ENCODE peak calls at places on chromosomes 4 and X, in six cellular contexts. T is H54; D is activated naive CD4-positive, alpha-beta T cell treated with anti-CD3 and anti-CD28 coated beads for 36 hours; U is caudate nucleus; Y is stimulated activated CD4-positive, alpha-beta T cell treated with anti-CD3 and anti-CD28 coated beads, Interleukin-4, amount 100 ng/mL, for 24 hours; E is psoas muscle. N is an unnamed sample.

GRCh38 chr4:8698341-8699062 is 105.9 kb downstream of the CPZ start:
- DNase-seq in D (no peak), U (no peak), Y (no peak), E (no peak), T (no peak), N (no peak)

GRCh38 chr4:155780773-155781172 is 22.0 kb downstream of the GUCY1B1 start:
- DNase-seq in D (no peak), U (peak), T (no peak), Y (no peak), E (no peak), N (no peak)

GRCh38 chr4:47213539-47213938 is 182.2 kb downstream of the GABRB1 start:
- DNase-seq in U (no peak), Y (no peak), D (no peak), T (no peak), E (no peak), N (no peak)

GRCh38 chr4:183448436-183448835 is 4.0 kb downstream of the CDKN2AIP start:
- DNase-seq in D (no peak), Y (no peak), E (no peak), U (no peak), T (no peak), N (no peak)

GRCh38 chr4:165199286-165199685 is 8.1 kb upstream of the KLHL2 start:
- DNase-seq in E (no peak), U (no peak), T (no peak), D (no peak), Y (no peak), N (no peak)

GRCh38 chrX:14030248-14030592 is 528 bp upstream of the GEMIN8 start:
- DNase-seq in U (no peak), Y (no peak), E (no peak), T (no peak), D (no peak), N (no peak)

GRCh38 chr4:140952709-140953108 is 180.6 kb downstream of the RNF150 start:
- DNase-seq in T (no peak), U (no peak), Y (no peak), E (no peak), D (no peak), N (no peak)

GRCh38 chrX:10633722-10634121 is 13.3 kb upstream of the MID1 start:
- DNase-seq in E (no peak), D (no peak), T (no peak), U (peak), Y (no peak), N (peak)

GRCh38 chr4:123546661-123547060 is 150.1 kb downstream of the SPRY1 start:
- DNase-seq in E (no peak), D (no peak), T (no peak), U (no peak), Y (no peak), N (no peak)

GRCh38 chrX:115940888-115941332 is 229.6 kb upstream of the AGTR2 start:
- DNase-seq in E (peak), D (no peak), U (peak), Y (no peak), T (no peak), N (no peak)

GRCh38 chr4:125187221-125187620 is 127.5 kb upstream of the FAT4 start:
- DNase-seq in T (peak), U (no peak), D (no peak), Y (no peak), E (no peak), N (peak)

GRCh38 chr4:56630876-56631666 is 50.0 kb downstream of the HOPX start:
- DNase-seq in E (no peak), T (no peak), U (no peak), Y (no peak), D (no peak), N (no peak)

GRCh38 chr4:54525602-54526001 is 132.2 kb upstream of the KIT start:
- DNase-seq in E (no peak), T (peak), Y (no peak), U (no peak), D (no peak), N (peak)

GRCh38 chr4:179097741-179098140 is 1655.5 kb upstream of the AGA start:
- DNase-seq in E (no peak), D (peak), T (no peak), Y (no peak), U (no peak), N (peak)

GRCh38 chr4:149531861-149532260 is 283.8 kb downstream of the IQCM start:
- DNase-seq in D (no peak), U (no peak), E (no peak), T (no peak), Y (no peak), N (no peak)

GRCh38 chr4:6324999-6325790 is 55.5 kb downstream of the WFS1 start:
- DNase-seq in T (peak), E (peak), U (peak), Y (no peak), D (no peak), N (no peak)

GRCh38 chr4:26459054-26459755 is 31.1 kb downstream of the CCKAR start:
- DNase-seq in T (peak), Y (no peak), E (no peak), D (peak), U (peak), N (peak)

GRCh38 chrX:120302434-120302833 is 8.8 kb downstream of the TMEM255A start:
- DNase-seq in Y (peak), E (no peak), T (no peak), D (peak), U (no peak), N (no peak)

GRCh38 chr4:173747537-173748257 is 217.7 kb upstream of the HAND2 start:
- DNase-seq in T (no peak), Y (no peak), D (no peak), E (no peak), U (no peak), N (no peak)

GRCh38 chr4:97589481-97590196 is 553.6 kb downstream of the STPG2 start:
- DNase-seq in T (no peak), D (no peak), Y (no peak), U (no peak), E (no peak), N (no peak)

GRCh38 chr4:176065365-176066249 is at the start of gene WDR17:
- DNase-seq in U (peak), Y (peak), E (peak), D (peak), T (peak), N (peak)

GRCh38 chr4:2526559-2526958 is 9.9 kb upstream of the FAM193A start:
- DNase-seq in T (no peak), E (no peak), D (no peak), Y (no peak), U (no peak), N (no peak)

GRCh38 chrX:129759576-129760061 is 20.1 kb upstream of the SASH3 start:
- DNase-seq in D (peak), U (peak), T (peak), E (peak), Y (peak), N (no peak)

GRCh38 chrX:10106801-10107200 is 50.0 kb upstream of the CLCN4 start:
- DNase-seq in D (peak), U (no peak), Y (peak), E (no peak), T (no peak), N (no peak)

GRCh38 chrX:14875624-14876023 is 2.4 kb downstream of the MOSPD2 start:
- DNase-seq in U (no peak), D (no peak), E (no peak), T (no peak), Y (no peak), N (no peak)

GRCh38 chr4:69910016-69910782 is 20.7 kb upstream of the CSN1S1 start:
- DNase-seq in T (no peak), E (no peak), Y (no peak), U (no peak), D (no peak), N (no peak)

GRCh38 chr4:37000281-37000680 is 244.3 kb upstream of the NWD2 start:
- DNase-seq in T (no peak), U (no peak), E (no peak), Y (no peak), D (no peak), N (no peak)

GRCh38 chr4:87978656-87979055 is 3.1 kb downstream of the SPP1 start:
- DNase-seq in T (no peak), D (no peak), E (no peak), Y (no peak), U (peak), N (no peak)